ENCODE peak calls at places on chromosome 1, in nine cellular contexts. E is ovary, Y is upper lobe of left lung, M is GM10248, C is heart right ventricle, N is left ventricle myocardium inferior, Q is AG09309, H is type B pancreatic cell, K is progenitor cell of endocrine pancreas. J is an unnamed sample.

GRCh38 chr1:226952121-226952441 is 12.0 kb downstream of the COQ8A start:
- DNase-seq in E (no peak), Y (no peak), M (no peak), C (no peak), N (no peak), Q (no peak), H (no peak), K (no peak), J (no peak)

GRCh38 chr1:6136516-6137220 is 43.5 kb downstream of the CHD5 start:
- DNase-seq in E (no peak), Y (no peak), M (no peak), C (no peak), N (no peak), Q (no peak), H (no peak), K (no peak), J (no peak)

GRCh38 chr1:62508187-62508758 is 71.4 kb downstream of the USP1 start:
- DNase-seq in E (peak), Y (no peak), M (peak), C (peak), N (no peak), Q (peak), H (no peak), K (no peak), J (no peak)

GRCh38 chr1:24111998-24112380 is at the start of gene MYOM3:
- DNase-seq in E (no peak), Y (no peak), M (no peak), C (peak), N (peak), Q (no peak), H (no peak), K (no peak), J (no peak)

GRCh38 chr1:156033011-156033410 is 12.3 kb upstream of the SSR2 start:
- DNase-seq in E (no peak), Y (no peak), M (no peak), C (no peak), N (no peak), Q (no peak), H (no peak), K (no peak), J (no peak)

GRCh38 chr1:197429372-197429771 is 161.3 kb downstream of the CRB1 start:
- DNase-seq in E (no peak), Y (no peak), M (no peak), C (no peak), N (no peak), Q (no peak), H (no peak), K (no peak), J (no peak)

GRCh38 chr1:178360421-178360820 is 136.3 kb downstream of the CLEC20A start:
- DNase-seq in E (no peak), Y (no peak), M (no peak), C (no peak), N (no peak), Q (no peak), H (no peak), K (no peak), J (no peak)

GRCh38 chr1:151013518-151013917 is 5.3 kb downstream of the PRUNE1 start:
- DNase-seq in E (no peak), Y (peak), M (no peak), C (peak), N (no peak), Q (no peak), H (no peak), K (no peak), J (no peak)

GRCh38 chr1:89147707-89148106 is 21.8 kb upstream of the GBP2 start:
- DNase-seq in E (no peak), Y (no peak), M (no peak), C (no peak), N (no peak), Q (no peak), H (no peak), K (no peak), J (no peak)

GRCh38 chr1:13935336-13935735 is 235.3 kb downstream of the PRDM2 start:
- DNase-seq in E (no peak), Y (no peak), M (no peak), C (no peak), N (no peak), Q (no peak), H (no peak), K (no peak), J (no peak)

GRCh38 chr1:192401832-192402231 is 85.0 kb downstream of the RGS21 start:
- DNase-seq in E (no peak), Y (no peak), M (no peak), C (no peak), N (no peak), Q (no peak), H (no peak), K (no peak), J (no peak)

GRCh38 chr1:186212574-186213224 is 162.4 kb downstream of the TPR start:
- DNase-seq in E (peak), Y (peak), M (peak), C (peak), N (no peak), Q (peak), H (no peak), K (peak), J (no peak)

DNA sequence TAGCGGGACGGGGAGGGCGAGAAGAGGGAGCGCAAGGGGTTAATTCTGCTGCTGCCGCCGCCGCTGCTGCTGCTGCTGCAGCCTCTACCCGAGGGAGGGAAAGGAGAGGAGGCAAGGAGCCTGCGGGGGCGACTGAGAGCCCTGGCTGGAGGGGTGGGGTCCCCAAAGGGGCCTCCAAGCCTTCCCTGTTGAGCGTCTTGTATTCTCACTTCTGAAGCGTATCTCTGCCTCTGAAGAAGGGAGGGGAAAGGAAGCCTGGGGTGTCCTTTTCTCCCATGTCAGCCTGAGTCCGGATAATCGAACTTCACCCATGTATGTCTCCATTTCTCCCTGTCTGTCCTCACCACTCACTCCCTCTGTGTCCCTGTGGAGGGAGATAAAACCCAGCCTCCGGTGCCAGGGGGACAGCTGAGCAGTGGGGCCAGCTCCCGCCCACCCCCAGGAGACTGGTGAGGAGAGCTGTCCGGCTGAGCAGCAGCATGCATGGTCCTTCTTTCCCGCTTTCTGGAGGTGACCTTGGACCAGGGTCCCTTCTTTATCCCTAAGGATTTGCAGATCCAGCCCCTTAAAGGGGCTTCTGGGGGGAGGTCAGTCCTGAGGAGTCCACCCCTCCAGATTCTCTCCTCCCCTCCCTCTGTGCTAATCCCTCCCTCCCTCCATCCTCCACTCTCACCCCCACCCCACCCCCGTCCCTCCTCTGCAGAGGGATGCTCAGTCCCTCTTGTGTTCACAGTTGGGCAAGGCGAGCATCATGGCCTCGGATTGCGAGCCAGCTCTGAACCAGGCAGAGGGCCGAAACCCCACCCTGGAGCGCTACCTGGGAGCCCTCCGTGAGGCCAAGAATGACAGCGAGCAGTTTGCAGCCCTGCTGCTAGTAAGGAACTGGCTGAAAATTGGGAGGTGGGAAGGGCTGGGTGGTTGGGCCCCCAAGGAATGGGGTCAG is 1.0 kb downstream of the NCDN start:
- DNase-seq in E (peak), Y (no peak), M (no peak), C (no peak), N (no peak), Q (no peak), H (no peak), K (no peak), J (no peak)
- TF ChIP-seq CTCF in E (no peak), Y (no peak), M (no peak), C (no peak), N (no peak), Q (no peak), H (no peak), K (no peak), J (peak)

DNA sequence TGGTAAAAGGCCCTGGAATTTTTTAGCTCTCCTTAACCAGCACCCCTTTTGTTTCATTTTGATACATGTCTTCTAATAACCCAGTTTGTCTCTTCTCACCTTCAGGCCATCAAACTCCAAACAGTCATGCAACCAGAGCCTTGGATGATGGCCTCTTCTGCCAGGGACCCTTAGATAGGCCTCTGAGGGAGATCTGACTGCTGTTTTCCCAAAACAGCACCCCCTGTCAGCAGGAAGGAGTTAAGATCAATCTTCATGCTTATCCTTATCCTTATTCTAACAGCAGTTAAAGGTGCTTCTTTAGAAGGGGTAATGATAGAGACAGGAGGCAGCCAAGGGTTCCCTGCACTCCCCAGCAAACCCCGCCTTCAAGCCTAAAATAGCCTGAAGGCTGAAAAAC is 49.5 kb upstream of the VANGL1 start:
- DNase-seq in E (no peak), Y (no peak), M (no peak), C (no peak), N (no peak), Q (no peak), H (no peak), K (no peak), J (no peak)
- TF ChIP-seq CTCF in E (no peak), Y (no peak), M (no peak), C (no peak), N (no peak), Q (no peak), H (no peak), K (no peak), J (no peak)

DNA sequence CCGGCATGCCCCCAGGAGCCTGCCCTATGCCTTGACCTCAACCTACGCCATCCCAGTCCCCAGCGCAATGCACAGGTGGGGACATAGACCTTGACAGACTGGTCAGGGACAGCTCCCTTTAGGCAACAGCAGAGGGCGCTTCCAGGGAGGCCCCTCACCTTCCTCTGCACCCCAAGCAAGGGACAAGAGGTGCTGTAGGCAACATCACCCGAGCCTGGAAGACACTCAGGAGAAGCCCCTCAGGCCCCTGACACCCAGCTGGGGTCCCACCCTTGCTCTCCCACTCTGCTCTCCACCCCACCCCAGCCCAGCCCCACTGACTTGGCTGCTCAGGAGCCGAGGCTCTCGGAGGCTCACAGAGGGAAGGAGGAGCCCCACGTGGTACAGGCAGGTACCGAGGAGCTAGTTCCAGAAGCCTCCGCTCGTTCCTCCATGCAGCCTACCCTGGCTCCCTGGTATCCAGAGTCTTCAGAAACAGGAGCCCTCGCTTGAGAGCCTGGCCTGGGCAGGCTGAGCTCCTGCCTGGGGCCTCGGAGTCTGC is 2.4 kb upstream of the WNT3A start:
- DNase-seq in E (no peak), Y (peak), M (peak), C (no peak), N (no peak), Q (no peak), H (no peak), K (no peak), J (peak)
- TF ChIP-seq CTCF in E (no peak), Y (peak), M (peak), C (peak), N (peak), Q (peak), H (peak), K (peak), J (peak)

DNA sequence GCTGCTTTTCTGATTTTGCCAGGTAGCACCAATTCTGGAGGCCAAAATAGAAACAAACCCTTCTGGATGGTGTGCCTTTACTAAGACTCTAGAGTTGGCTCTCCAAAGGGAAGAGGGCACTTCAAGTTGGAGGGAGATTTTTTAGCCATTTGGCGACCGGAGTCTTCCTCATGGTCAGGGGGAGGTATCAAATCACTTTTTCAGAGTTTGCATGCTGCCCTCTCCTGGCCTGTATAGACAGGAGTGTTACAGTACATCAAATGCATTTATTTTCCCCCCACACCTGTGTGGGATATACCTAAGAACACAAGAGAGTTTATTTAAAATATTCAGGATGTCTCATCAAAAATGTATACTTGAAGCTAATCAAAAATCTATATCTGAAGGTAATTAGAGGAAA is 3.2 kb downstream of the GREM2 start:
- DNase-seq in E (no peak), Y (no peak), M (no peak), C (no peak), N (no peak), Q (no peak), H (no peak), K (no peak), J (no peak)
- TF ChIP-seq CTCF in E (no peak), Y (peak), M (no peak), C (no peak), N (no peak), Q (peak), H (peak), K (peak), J (peak)

GRCh38 chr1:59045137-59045536 is 251.8 kb upstream of the FGGY start:
- DNase-seq in E (no peak), Y (no peak), M (no peak), C (no peak), N (no peak), Q (no peak), H (no peak), K (no peak), J (no peak)

GRCh38 chr1:59044535-59045121 is 252.3 kb upstream of the FGGY start:
- DNase-seq in E (no peak), Y (no peak), M (no peak), C (no peak), N (no peak), Q (no peak), H (no peak), K (no peak), J (no peak)

GRCh38 chr1:59046134-59046533 is 250.8 kb upstream of the FGGY start:
- DNase-seq in E (no peak), Y (no peak), M (no peak), C (no peak), N (no peak), Q (no peak), H (no peak), K (no peak), J (no peak)

GRCh38 chr1:59045636-59046035 is 251.3 kb upstream of the FGGY start:
- DNase-seq in E (no peak), Y (no peak), M (peak), C (no peak), N (no peak), Q (no peak), H (no peak), K (no peak), J (no peak)

DNA sequence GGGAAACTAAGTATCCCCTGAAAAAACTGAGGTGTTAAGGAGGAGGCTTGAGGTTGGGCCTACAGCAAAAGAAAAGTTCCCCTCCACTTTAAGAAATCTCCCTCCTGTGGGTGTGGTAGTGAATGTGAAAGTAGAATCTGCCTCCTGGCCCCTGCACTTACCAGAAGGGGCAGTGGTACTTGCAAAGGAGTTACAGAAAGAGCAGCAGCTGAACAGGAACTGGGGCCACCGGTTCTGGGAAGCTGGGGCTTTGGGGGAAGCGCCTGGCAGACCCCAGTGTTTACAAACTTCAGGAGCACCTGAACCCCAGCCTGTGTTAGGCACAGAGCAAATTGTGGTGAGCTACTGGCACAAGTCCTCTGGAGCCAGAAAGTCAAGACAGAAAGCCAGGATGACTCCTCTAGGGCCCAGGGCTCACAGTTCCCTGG is 250.2 kb upstream of the FGGY start:
- DNase-seq in E (no peak), Y (no peak), M (peak), C (no peak), N (no peak), Q (no peak), H (no peak), K (no peak), J (no peak)
- TF ChIP-seq CTCF in E (no peak), Y (peak), M (peak), C (no peak), N (peak), Q (peak), H (no peak), K (no peak), J (no peak)

GRCh38 chr1:49765034-49765433 is 258.7 kb downstream of the AGBL4 start:
- DNase-seq in E (no peak), Y (no peak), M (no peak), C (no peak), N (no peak), Q (no peak), H (no peak), K (no peak), J (no peak)
- TF ChIP-seq CTCF in E (no peak), Y (no peak), M (no peak), C (no peak), N (no peak), Q (no peak), H (no peak), K (no peak), J (no peak)

GRCh38 chr1:224851210-224851849 is 78.1 kb upstream of the DNAH14 start:
- DNase-seq in E (peak), Y (peak), M (peak), C (peak), N (peak), Q (no peak), H (no peak), K (peak), J (no peak)

GRCh38 chr1:224852901-224853568 is 76.4 kb upstream of the DNAH14 start:
- DNase-seq in E (no peak), Y (no peak), M (peak), C (no peak), N (no peak), Q (peak), H (no peak), K (no peak), J (no peak)

GRCh38 chr1:224856973-224857372 is 72.5 kb upstream of the DNAH14 start:
- DNase-seq in E (no peak), Y (no peak), M (no peak), C (no peak), N (no peak), Q (no peak), H (no peak), K (no peak), J (no peak)

GRCh38 chr1:224850446-224850845 is 79.0 kb upstream of the DNAH14 start:
- DNase-seq in E (no peak), Y (no peak), M (no peak), C (no peak), N (no peak), Q (no peak), H (no peak), K (no peak), J (no peak)

DNA sequence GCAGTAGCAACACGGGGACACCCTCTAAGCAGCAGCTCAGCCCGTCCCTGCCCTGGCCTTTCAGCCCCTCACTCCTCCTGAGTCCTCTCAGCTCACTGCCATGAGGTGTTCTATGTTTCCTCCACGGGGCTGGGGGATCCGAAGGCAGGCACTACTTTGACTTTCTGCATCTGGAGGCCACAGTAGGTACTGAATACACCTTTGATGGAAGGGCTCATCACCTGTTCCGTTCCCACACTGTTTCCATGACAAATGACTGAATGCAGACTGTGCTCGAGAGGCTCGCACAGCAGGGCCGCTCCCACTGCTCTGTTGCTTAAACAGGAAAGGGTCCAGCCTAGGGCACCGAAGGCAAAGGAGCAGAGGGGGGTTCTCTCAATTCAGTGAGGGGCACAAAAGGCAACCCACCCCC is 77.6 kb upstream of the DNAH14 start:
- DNase-seq in E (no peak), Y (no peak), M (no peak), C (no peak), N (no peak), Q (no peak), H (no peak), K (no peak), J (no peak)
- TF ChIP-seq CTCF in E (no peak), Y (no peak), M (no peak), C (no peak), N (no peak), Q (no peak), H (no peak), K (no peak), J (no peak)

GRCh38 chr1:44073528-44073927 is 42.3 kb upstream of the SLC6A9 start:
- DNase-seq in E (no peak), Y (no peak), M (no peak), C (no peak), N (no peak), Q (no peak), H (no peak), K (no peak), J (no peak)

GRCh38 chr1:44077421-44077820 is 41.2 kb upstream of the KLF17 start:
- DNase-seq in E (no peak), Y (no peak), M (no peak), C (no peak), N (no peak), Q (no peak), H (no peak), K (no peak), J (no peak)

GRCh38 chr1:44072204-44072603 is 40.9 kb upstream of the SLC6A9 start:
- DNase-seq in E (no peak), Y (no peak), M (no peak), C (no peak), N (no peak), Q (peak), H (no peak), K (no peak), J (no peak)

GRCh38 chr1:44076093-44076492 is 42.5 kb upstream of the KLF17 start:
- DNase-seq in E (no peak), Y (no peak), M (no peak), C (no peak), N (no peak), Q (no peak), H (no peak), K (no peak), J (no peak)

DNA sequence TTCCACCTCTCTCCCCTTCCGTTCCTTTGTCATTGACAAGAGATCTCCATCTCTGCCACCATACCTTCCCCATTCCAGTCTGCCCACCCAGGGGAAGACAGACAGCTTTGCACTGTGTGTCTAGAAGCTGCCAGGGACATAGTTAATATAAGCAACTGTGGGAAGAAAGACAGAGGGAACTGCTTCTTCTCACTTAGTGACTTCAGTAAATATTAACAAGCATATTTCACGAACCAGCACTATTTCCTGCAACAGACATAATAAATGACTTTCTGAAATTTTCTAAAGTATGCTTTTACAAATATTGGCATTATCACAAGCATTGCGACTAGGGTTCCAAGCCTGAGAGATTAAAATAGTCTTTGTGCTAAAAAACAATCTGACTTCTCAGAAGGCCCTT is 43.2 kb upstream of the SLC6A9 start:
- DNase-seq in E (no peak), Y (no peak), M (no peak), C (no peak), N (no peak), Q (no peak), H (no peak), K (no peak), J (no peak)
- TF ChIP-seq CTCF in E (no peak), Y (no peak), M (no peak), C (no peak), N (no peak), Q (no peak), H (no peak), K (no peak), J (no peak)

J was measured in osteocyte.